ENCODE peak calls at places on chromosomes 1 and 21, in four cellular contexts. One of them, this sample, is unnamed.

GRCh38 chr21:42672699-42673458 is 19.5 kb downstream of the PDE9A start:
- DNase-seq in retina: peak
- DNase-seq in stimulated activated CD8-positive, alpha-beta memory T cell treated with anti-CD3 and anti-CD28 coated beads, Interleukin-15, amount 100 ng/mL, for 1 hour: no peak
- DNase-seq in stimulated activated CD4-positive, alpha-beta T cell treated with anti-CD3 and anti-CD28 coated beads, Interleukin-2, amount 100 ng/mL, for 48 hours: no peak
- DNase-seq in this sample: no peak

GRCh38 chr1:210437781-210438180 is 109.1 kb downstream of the HHAT start:
- DNase-seq in stimulated activated CD8-positive, alpha-beta memory T cell treated with anti-CD3 and anti-CD28 coated beads, Interleukin-15, amount 100 ng/mL, for 1 hour: no peak
- DNase-seq in retina: no peak
- DNase-seq in stimulated activated CD4-positive, alpha-beta T cell treated with anti-CD3 and anti-CD28 coated beads, Interleukin-2, amount 100 ng/mL, for 48 hours: no peak
- DNase-seq in this sample: no peak

GRCh38 chr1:154696001-154696400 is 88.0 kb upstream of the ADAR start:
- DNase-seq in retina: no peak
- DNase-seq in stimulated activated CD8-positive, alpha-beta memory T cell treated with anti-CD3 and anti-CD28 coated beads, Interleukin-15, amount 100 ng/mL, for 1 hour: no peak
- DNase-seq in stimulated activated CD4-positive, alpha-beta T cell treated with anti-CD3 and anti-CD28 coated beads, Interleukin-2, amount 100 ng/mL, for 48 hours: no peak
- DNase-seq in this sample: no peak

GRCh38 chr1:158290571-158290935 is 830 bp downstream of the CD1C start:
- DNase-seq in retina: no peak
- DNase-seq in stimulated activated CD4-positive, alpha-beta T cell treated with anti-CD3 and anti-CD28 coated beads, Interleukin-2, amount 100 ng/mL, for 48 hours: no peak
- DNase-seq in stimulated activated CD8-positive, alpha-beta memory T cell treated with anti-CD3 and anti-CD28 coated beads, Interleukin-15, amount 100 ng/mL, for 1 hour: no peak
- DNase-seq in this sample: no peak

GRCh38 chr1:92969517-92969916 is 8.3 kb upstream of the DIPK1A start:
- DNase-seq in stimulated activated CD8-positive, alpha-beta memory T cell treated with anti-CD3 and anti-CD28 coated beads, Interleukin-15, amount 100 ng/mL, for 1 hour: no peak
- DNase-seq in stimulated activated CD4-positive, alpha-beta T cell treated with anti-CD3 and anti-CD28 coated beads, Interleukin-2, amount 100 ng/mL, for 48 hours: no peak
- DNase-seq in retina: no peak
- DNase-seq in this sample: no peak

GRCh38 chr1:115524211-115524610 is 117.6 kb upstream of the VANGL1 start:
- DNase-seq in stimulated activated CD4-positive, alpha-beta T cell treated with anti-CD3 and anti-CD28 coated beads, Interleukin-2, amount 100 ng/mL, for 48 hours: no peak
- DNase-seq in stimulated activated CD8-positive, alpha-beta memory T cell treated with anti-CD3 and anti-CD28 coated beads, Interleukin-15, amount 100 ng/mL, for 1 hour: no peak
- DNase-seq in retina: no peak
- DNase-seq in this sample: no peak

GRCh38 chr1:201813226-201813625 is 15.7 kb upstream of the IPO9 start:
- DNase-seq in stimulated activated CD4-positive, alpha-beta T cell treated with anti-CD3 and anti-CD28 coated beads, Interleukin-2, amount 100 ng/mL, for 48 hours: no peak
- DNase-seq in stimulated activated CD8-positive, alpha-beta memory T cell treated with anti-CD3 and anti-CD28 coated beads, Interleukin-15, amount 100 ng/mL, for 1 hour: no peak
- DNase-seq in retina: no peak
- DNase-seq in this sample: no peak

GRCh38 chr1:178266619-178267066 is 172.7 kb downstream of the RASAL2 start:
- DNase-seq in retina: no peak
- DNase-seq in stimulated activated CD4-positive, alpha-beta T cell treated with anti-CD3 and anti-CD28 coated beads, Interleukin-2, amount 100 ng/mL, for 48 hours: no peak
- DNase-seq in stimulated activated CD8-positive, alpha-beta memory T cell treated with anti-CD3 and anti-CD28 coated beads, Interleukin-15, amount 100 ng/mL, for 1 hour: no peak
- DNase-seq in this sample: no peak

GRCh38 chr1:223153177-223154119 is 10.4 kb upstream of the TLR5 start:
- DNase-seq in stimulated activated CD4-positive, alpha-beta T cell treated with anti-CD3 and anti-CD28 coated beads, Interleukin-2, amount 100 ng/mL, for 48 hours: no peak
- DNase-seq in retina: no peak
- DNase-seq in stimulated activated CD8-positive, alpha-beta memory T cell treated with anti-CD3 and anti-CD28 coated beads, Interleukin-15, amount 100 ng/mL, for 1 hour: no peak
- DNase-seq in this sample: no peak

GRCh38 chr1:78304766-78305165 is 186.0 kb upstream of the PTGFR start:
- DNase-seq in stimulated activated CD4-positive, alpha-beta T cell treated with anti-CD3 and anti-CD28 coated beads, Interleukin-2, amount 100 ng/mL, for 48 hours: no peak
- DNase-seq in stimulated activated CD8-positive, alpha-beta memory T cell treated with anti-CD3 and anti-CD28 coated beads, Interleukin-15, amount 100 ng/mL, for 1 hour: no peak
- DNase-seq in retina: no peak
- DNase-seq in this sample: no peak

GRCh38 chr1:166903232-166903631 is 27.2 kb upstream of the TADA1 start:
- DNase-seq in retina: no peak
- DNase-seq in stimulated activated CD4-positive, alpha-beta T cell treated with anti-CD3 and anti-CD28 coated beads, Interleukin-2, amount 100 ng/mL, for 48 hours: no peak
- DNase-seq in stimulated activated CD8-positive, alpha-beta memory T cell treated with anti-CD3 and anti-CD28 coated beads, Interleukin-15, amount 100 ng/mL, for 1 hour: no peak
- DNase-seq in this sample: no peak

GRCh38 chr1:218164111-218164929 is 120.8 kb upstream of the RRP15 start:
- DNase-seq in stimulated activated CD4-positive, alpha-beta T cell treated with anti-CD3 and anti-CD28 coated beads, Interleukin-2, amount 100 ng/mL, for 48 hours: no peak
- DNase-seq in retina: peak
- DNase-seq in stimulated activated CD8-positive, alpha-beta memory T cell treated with anti-CD3 and anti-CD28 coated beads, Interleukin-15, amount 100 ng/mL, for 1 hour: no peak
- DNase-seq in this sample: no peak

GRCh38 chr1:6795661-6796060 is 10.4 kb downstream of the CAMTA1 start:
- DNase-seq in stimulated activated CD8-positive, alpha-beta memory T cell treated with anti-CD3 and anti-CD28 coated beads, Interleukin-15, amount 100 ng/mL, for 1 hour: no peak
- DNase-seq in retina: no peak
- DNase-seq in stimulated activated CD4-positive, alpha-beta T cell treated with anti-CD3 and anti-CD28 coated beads, Interleukin-2, amount 100 ng/mL, for 48 hours: no peak
- DNase-seq in this sample: no peak

GRCh38 chr1:47175227-47175934 is 14.5 kb downstream of the PDZK1IP1 start:
- DNase-seq in stimulated activated CD4-positive, alpha-beta T cell treated with anti-CD3 and anti-CD28 coated beads, Interleukin-2, amount 100 ng/mL, for 48 hours: peak
- DNase-seq in stimulated activated CD8-positive, alpha-beta memory T cell treated with anti-CD3 and anti-CD28 coated beads, Interleukin-15, amount 100 ng/mL, for 1 hour: peak
- DNase-seq in retina: peak
- DNase-seq in this sample: peak

GRCh38 chr1:161781995-161782394 is 15.9 kb downstream of the ATF6 start:
- DNase-seq in retina: no peak
- DNase-seq in stimulated activated CD4-positive, alpha-beta T cell treated with anti-CD3 and anti-CD28 coated beads, Interleukin-2, amount 100 ng/mL, for 48 hours: no peak
- DNase-seq in stimulated activated CD8-positive, alpha-beta memory T cell treated with anti-CD3 and anti-CD28 coated beads, Interleukin-15, amount 100 ng/mL, for 1 hour: no peak
- DNase-seq in this sample: no peak

GRCh38 chr1:63563745-63564144 is 29.5 kb upstream of the PGM1 start:
- DNase-seq in stimulated activated CD4-positive, alpha-beta T cell treated with anti-CD3 and anti-CD28 coated beads, Interleukin-2, amount 100 ng/mL, for 48 hours: no peak
- DNase-seq in retina: no peak
- DNase-seq in stimulated activated CD8-positive, alpha-beta memory T cell treated with anti-CD3 and anti-CD28 coated beads, Interleukin-15, amount 100 ng/mL, for 1 hour: no peak
- DNase-seq in this sample: no peak

This sample was measured in vagina.